ENCODE peak calls at places on chromosome 21, in four cellular contexts. Q is GM23338, E is GM12878, G is IMR-90. U is an unnamed sample.

GRCh38 chr21:43585924-43586411 is 73.3 kb downstream of the HSF2BP start:
- DNase-seq in E (no peak), G (peak; percentile 98), Q (peak; percentile 85), U (no peak)

GRCh38 chr21:37139902-37140301 is 66.8 kb downstream of the TTC3 start:
- DNase-seq in G (peak; percentile 71), E (no peak), Q (peak; percentile 30), U (no peak)

GRCh38 chr21:31945576-31945975 is 72.8 kb downstream of the HUNK start:
- DNase-seq in Q (no peak), E (no peak), G (peak; percentile 97), U (no peak)

GRCh38 chr21:45987121-45987711 is 5.6 kb downstream of the COL6A1 start:
- DNase-seq in Q (no peak), E (no peak), G (no peak), U (no peak)

GRCh38 chr21:36155603-36156338 is 853 bp upstream of the DOP1B start:
- DNase-seq in Q (peak; percentile 49), E (no peak), G (no peak), U (no peak)

GRCh38 chr21:17711896-17712295 is 99.2 kb upstream of the BTG3 start:
- DNase-seq in G (no peak), E (no peak), Q (no peak), U (no peak)

GRCh38 chr21:29233611-29234540 is 64.8 kb upstream of the BACH1 start:
- DNase-seq in G (no peak), E (peak; percentile 76), Q (no peak), U (peak; percentile 2)

GRCh38 chr21:43320526-43320925 is 106.4 kb downstream of the SIK1 start:
- DNase-seq in E (no peak), G (no peak), Q (no peak), U (no peak)

GRCh38 chr21:46117586-46118304 is 19.8 kb downstream of the COL6A2 start:
- DNase-seq in E (no peak), G (no peak), Q (no peak), U (no peak)

GRCh38 chr21:43354016-43354420 is 72.9 kb downstream of the SIK1 start:
- DNase-seq in E (no peak), G (no peak), Q (no peak), U (peak; percentile 36)

GRCh38 chr21:17818158-17819113 is 720 bp downstream of the C21orf91 start:
- DNase-seq in Q (peak; percentile 76), E (no peak), G (peak; percentile 23), U (peak; percentile 78)

GRCh38 chr21:25733859-25734653 is 648 bp downstream of the ATP5PF start:
- DNase-seq in Q (peak; percentile 6), G (peak; percentile 35), E (no peak), U (peak; percentile 43)

GRCh38 chr21:37079211-37079824 is 6.3 kb downstream of the TTC3 start:
- DNase-seq in G (no peak), Q (peak; percentile 28), E (no peak), U (peak; percentile 20)

GRCh38 chr21:35641271-35642016 is 418.9 kb downstream of the SETD4 start:
- DNase-seq in E (no peak), G (peak; percentile 67), Q (no peak), U (no peak)

GRCh38 chr21:14325575-14325974 is 57.4 kb downstream of the HSPA13 start:
- DNase-seq in Q (no peak), E (no peak), G (no peak), U (no peak)

DNA sequence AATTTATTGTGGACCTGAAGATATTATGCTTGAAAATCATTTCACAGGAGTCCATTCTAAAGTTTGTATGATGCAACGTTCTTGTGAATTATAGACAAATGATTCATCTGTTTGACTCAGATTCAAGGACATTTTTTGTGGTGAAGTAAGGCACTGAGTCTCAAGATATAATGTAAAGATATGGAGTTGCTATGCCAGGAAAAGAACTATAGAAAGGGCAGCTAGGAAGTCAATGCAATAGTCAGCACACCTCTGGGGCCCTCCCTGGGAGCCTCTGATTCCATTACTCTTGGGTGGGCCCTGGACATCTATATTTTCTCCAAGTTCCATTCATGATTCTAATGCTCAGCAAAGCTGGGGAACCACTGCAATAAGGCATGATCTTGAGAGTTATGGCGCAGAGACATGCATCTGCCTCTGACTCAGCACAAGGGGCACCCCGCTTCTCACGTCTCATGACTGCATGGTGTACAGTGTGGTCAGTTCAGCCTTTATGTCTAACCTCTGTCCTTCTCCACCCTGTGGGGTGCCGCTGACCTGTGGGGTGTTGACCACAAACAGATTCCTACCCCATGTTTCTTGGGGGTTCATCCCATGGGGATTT is 34.1 kb downstream of the ETS2 start:
- DNase-seq in Q (no peak), G (peak; percentile 94), E (no peak), U (no peak)
- TF ChIP-seq CTCF in Q (no peak), G (no peak), E (no peak), U (no peak)

GRCh38 chr21:33267250-33267649 is 1.1 kb downstream of the IL10RB start:
- DNase-seq in E (no peak), G (no peak), Q (no peak), U (no peak)

GRCh38 chr21:33266050-33266783 is at the start of gene IL10RB:
- DNase-seq in G (peak; percentile 39), Q (peak; percentile 92), E (peak; percentile 27), U (peak; percentile 85)

GRCh38 chr21:33264561-33264960 is 1.6 kb upstream of the IL10RB start:
- DNase-seq in Q (peak; percentile 17), E (no peak), G (no peak), U (no peak)

GRCh38 chr21:33266784-33267135 is 593 bp downstream of the IL10RB start:
- DNase-seq in G (no peak), E (no peak), Q (no peak), U (peak; percentile 52)

DNA sequence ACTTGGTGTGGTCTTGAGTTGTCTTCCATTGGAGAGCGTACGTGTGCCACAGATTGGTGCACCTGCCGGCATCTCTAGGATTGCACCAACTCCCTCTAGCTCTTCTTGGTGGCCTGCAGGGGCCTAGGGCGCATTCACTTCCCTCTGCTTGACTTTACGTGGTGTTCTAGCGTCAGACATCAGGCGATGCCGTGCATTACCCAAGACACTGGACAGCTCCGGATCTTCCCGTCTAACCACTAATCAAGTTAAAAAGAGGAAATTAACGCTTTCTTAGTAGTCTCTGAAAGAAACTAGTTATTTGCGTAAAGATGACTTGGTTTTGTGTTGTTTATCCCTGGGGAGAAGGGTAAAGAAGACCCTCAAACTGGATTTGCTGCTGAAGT is 510 bp upstream of the IL10RB start:
- DNase-seq in E (peak; percentile 68), Q (peak; percentile 65), G (peak; percentile 14), U (peak; percentile 80)
- H2AFZ ChIP-seq in E (no peak overlapping the region), Q (peak overlapping the region; percentile 31), G (peak overlapping the region; percentile 87), U (no peak overlapping the region)

GRCh38 chr21:26833011-26833410 is 12.2 kb downstream of the ADAMTS1 start:
- DNase-seq in G (no peak), Q (no peak), E (no peak), U (no peak)

GRCh38 chr21:26835714-26836265 is 9.4 kb downstream of the ADAMTS1 start:
- DNase-seq in G (no peak), E (no peak), Q (no peak), U (no peak)

GRCh38 chr21:26835027-26835713 is 10.0 kb downstream of the ADAMTS1 start:
- DNase-seq in G (peak; percentile 85), Q (no peak), E (no peak), U (no peak)

GRCh38 chr21:26833460-26833939 is 11.7 kb downstream of the ADAMTS1 start:
- DNase-seq in G (no peak), E (no peak), Q (no peak), U (no peak)

DNA sequence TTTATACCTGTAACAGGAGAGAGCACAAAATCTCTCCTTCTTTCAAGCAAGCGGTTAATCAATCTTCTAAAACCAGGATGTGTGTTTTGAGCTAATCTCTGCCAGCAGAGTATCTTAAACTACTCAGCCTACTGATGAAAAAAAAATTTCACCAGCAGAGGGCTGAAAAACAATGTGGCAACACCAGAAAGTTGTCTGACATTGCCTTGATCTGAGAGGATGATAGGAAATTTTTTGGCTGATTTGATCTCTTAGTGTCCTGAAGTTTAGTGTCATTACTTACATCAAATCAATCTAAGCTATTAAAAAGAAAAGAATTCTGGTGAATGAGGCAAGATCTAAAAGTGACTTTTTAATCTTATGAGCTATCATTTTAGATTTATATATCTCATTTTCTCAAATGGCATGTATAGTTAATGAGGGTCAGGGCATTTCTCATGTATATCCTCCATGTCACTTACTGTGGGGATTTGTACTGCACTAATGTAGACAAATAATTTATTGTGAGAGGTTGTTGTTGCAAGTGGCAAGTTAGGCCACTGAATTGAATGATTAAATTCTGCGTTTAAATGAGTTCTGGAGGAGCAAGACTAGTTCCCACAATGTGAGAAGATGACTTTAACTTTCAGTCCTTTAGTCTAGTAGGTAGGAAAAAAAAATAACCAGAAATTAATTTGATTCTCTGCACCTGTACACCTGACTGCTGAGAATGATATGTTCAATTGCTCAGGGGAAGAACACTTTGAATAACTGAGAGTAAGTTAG is 10.8 kb downstream of the ADAMTS1 start:
- DNase-seq in G (peak; percentile 58), E (no peak), Q (peak; percentile 44), U (no peak)
- TF ChIP-seq CTCF in G (peak; percentile 38), E (no peak), Q (peak; percentile 36), U (no peak)

GRCh38 chr21:21213297-21213696 is 215.1 kb downstream of the NCAM2 start:
- DNase-seq in Q (no peak), G (peak; percentile 42), E (no peak), U (no peak)
- H2AFZ ChIP-seq in Q (no peak overlapping the region), G (no peak overlapping the region), E (no peak overlapping the region), U (no peak overlapping the region)

GRCh38 chr21:16580661-16581060 is 850.9 kb downstream of the USP25 start:
- DNase-seq in Q (no peak), G (no peak), E (no peak), U (no peak)

GRCh38 chr21:16587671-16588379 is 858.0 kb downstream of the USP25 start:
- DNase-seq in E (no peak), G (peak; percentile 77), Q (peak; percentile 20), U (no peak)

GRCh38 chr21:16587141-16587570 is 857.4 kb downstream of the USP25 start:
- DNase-seq in Q (peak; percentile 32), E (no peak), G (peak; percentile 65), U (no peak)

GRCh38 chr21:16579538-16579937 is 849.8 kb downstream of the USP25 start:
- DNase-seq in G (peak; percentile 53), E (no peak), Q (no peak), U (no peak)

DNA sequence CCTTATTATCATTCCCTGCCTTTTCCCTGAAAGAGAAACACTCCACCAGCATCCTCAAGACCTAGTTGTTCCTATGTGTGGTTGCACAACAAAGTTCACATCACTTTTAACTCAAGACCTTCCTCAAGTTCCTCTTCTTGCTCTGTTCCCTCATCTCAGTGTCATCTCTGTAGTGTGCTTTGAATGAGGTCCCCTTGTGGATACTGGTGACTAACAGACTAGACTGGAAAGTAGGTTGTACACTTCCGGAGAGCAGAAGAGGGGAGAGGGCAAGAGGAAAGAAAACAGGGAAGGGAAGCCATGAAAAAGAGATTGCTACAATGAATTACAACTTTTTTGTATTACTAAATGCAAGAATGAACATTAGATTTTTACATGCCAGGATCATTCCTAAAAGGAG is 853.8 kb downstream of the USP25 start:
- DNase-seq in E (no peak), Q (no peak), G (no peak), U (no peak)
- TF ChIP-seq CTCF in E (no peak), Q (no peak), G (no peak), U (no peak)

DNA sequence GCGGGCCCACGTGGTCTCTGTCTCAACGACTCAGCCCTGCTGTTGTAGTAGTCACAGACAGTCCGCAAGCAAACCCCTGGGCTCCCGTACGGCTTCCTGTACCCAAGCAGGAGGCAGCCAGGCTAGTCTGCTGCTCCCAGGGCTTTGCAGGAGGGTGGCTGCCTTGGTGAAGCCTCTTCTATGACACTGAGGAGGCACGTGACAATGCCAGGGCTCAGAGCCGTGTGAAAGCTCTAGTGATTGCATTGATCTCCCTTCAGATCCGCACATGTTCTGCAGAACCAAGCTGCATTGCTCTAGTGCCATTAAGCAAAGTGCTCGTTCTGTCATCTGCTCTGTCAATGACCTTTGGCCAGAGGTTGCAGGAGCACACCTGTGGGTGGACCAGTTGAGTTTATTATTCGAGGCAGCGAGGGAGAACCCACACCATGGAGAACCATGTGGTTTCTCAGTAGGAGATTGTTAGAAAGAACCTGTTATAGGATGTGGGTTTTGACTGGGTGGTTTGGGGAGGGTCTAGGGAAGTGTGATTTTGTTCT is 18.0 kb downstream of the UMODL1 start:
- DNase-seq in E (no peak), G (no peak), Q (no peak), U (no peak)
- H2AFZ ChIP-seq in E (no peak overlapping the region), G (no peak overlapping the region), Q (no peak overlapping the region), U (no peak overlapping the region)

U was measured in OCI-LY7.